ENCODE peak calls at places on chromosomes 2 and 18, in nine cellular contexts. M is immature natural killer cell; S is effector memory CD8-positive, alpha-beta T cell; U is pancreas; L is left cardiac atrium; N is T-cell; O is IMR-90; F is GM23248; W is T1000. T is an unnamed sample.

GRCh38 chr2:109230980-109231420 is 102.0 kb downstream of the SH3RF3 start:
- DNase-seq in M (no peak), O (no peak), L (no peak), W (no peak), S (no peak), F (peak; percentile 37), N (no peak), U (no peak), T (no peak)

GRCh38 chr2:190947711-190948251 is 66.2 kb downstream of the STAT1 start:
- DNase-seq in U (no peak), F (peak; percentile 80), S (no peak), L (no peak), W (no peak), M (peak; percentile 35), O (peak; percentile 81), N (peak; percentile 30), T (peak; percentile 45)

GRCh38 chr2:111171337-111171930 is 50.7 kb downstream of the BCL2L11 start:
- DNase-seq in W (no peak), L (no peak), U (no peak), F (no peak), O (no peak), S (no peak), N (no peak), M (no peak), T (no peak)

GRCh38 chr2:156340377-156340776 is 7.9 kb upstream of the NR4A2 start:
- DNase-seq in W (no peak), L (no peak), M (no peak), S (no peak), U (no peak), F (peak; percentile 44), N (no peak), O (no peak), T (no peak)

GRCh38 chr2:235551965-235552364 is 58.1 kb downstream of the AGAP1 start:
- DNase-seq in O (peak; percentile 48), L (peak; percentile 25), S (no peak), M (no peak), U (peak; percentile 73), F (peak; percentile 53), W (peak; percentile 6), N (no peak), T (peak; percentile 4)

GRCh38 chr2:86078801-86079545 is 26.7 kb downstream of the POLR1A start:
- DNase-seq in N (peak; percentile 10), M (peak; percentile 49), L (no peak), W (no peak), O (peak; percentile 47), U (no peak), S (peak; percentile 31), F (peak; percentile 71), T (peak; percentile 57)

GRCh38 chr18:50401888-50402287 is 27.0 kb downstream of the SKA1 start:
- DNase-seq in N (no peak), M (no peak), L (peak; percentile 52), W (peak; percentile 1), F (peak; percentile 43), O (peak; percentile 7), S (no peak), U (peak; percentile 98), T (peak; percentile 88)

GRCh38 chr2:1458432-1458831 is 45.2 kb downstream of the TPO start:
- DNase-seq in W (no peak), F (no peak), N (no peak), S (no peak), O (no peak), M (no peak), U (no peak), L (no peak), T (no peak)

GRCh38 chr2:37573406-37573805 is 98.0 kb downstream of the CDC42EP3 start:
- DNase-seq in F (peak; percentile 61), N (no peak), O (peak; percentile 68), U (no peak), M (no peak), W (no peak), L (no peak), S (no peak), T (no peak)

GRCh38 chr18:26089247-26090129 is 925 bp downstream of the SS18 start:
- DNase-seq in M (peak; percentile 22), L (no peak), S (no peak), U (no peak), N (no peak), F (peak; percentile 60), O (peak; percentile 49), W (peak; percentile 54), T (peak; percentile 57)

GRCh38 chr2:141187063-141187429 is 943.8 kb downstream of the LRP1B start:
- DNase-seq in O (no peak), N (no peak), F (no peak), M (no peak), W (no peak), S (no peak), L (no peak), U (no peak), T (no peak)

GRCh38 chr2:187541086-187542085 is 12.8 kb downstream of the TFPI start:
- DNase-seq in N (no peak), W (no peak), U (no peak), F (peak; percentile 93), L (no peak), O (peak; percentile 94), S (no peak), M (no peak), T (no peak)

GRCh38 chr2:225009768-225010167 is 32.5 kb downstream of the DOCK10 start:
- DNase-seq in L (no peak), S (no peak), U (no peak), M (no peak), W (no peak), F (peak; percentile 28), O (peak; percentile 42), N (no peak), T (no peak)

T was measured in NCI-H1105.